ENCODE peak calls at places on chromosomes 3 and 15, in ten cellular contexts. One of them, this sample, is unnamed.

GRCh38 chr15:28887344-28888174 is 1.8 kb downstream of the APBA2 start:
- DNase-seq in fibroblast of the aortic adventitia: no peak
- DNase-seq in mucosa of descending colon: no peak
- DNase-seq in RWPE1: no peak
- DNase-seq in neural progenitor cell: no peak
- DNase-seq in gastrocnemius medialis: no peak
- DNase-seq in epithelial cell of proximal tubule: no peak
- DNase-seq in GM13977: no peak
- DNase-seq in A549: no peak
- DNase-seq in GM13976: no peak
- DNase-seq in this sample: no peak

GRCh38 chr3:160980740-160981139 is 124.4 kb downstream of the B3GALNT1 start:
- DNase-seq in fibroblast of the aortic adventitia: no peak
- DNase-seq in mucosa of descending colon: no peak
- DNase-seq in RWPE1: no peak
- DNase-seq in neural progenitor cell: no peak
- DNase-seq in gastrocnemius medialis: no peak
- DNase-seq in epithelial cell of proximal tubule: no peak
- DNase-seq in GM13977: peak; percentile 31
- DNase-seq in A549: no peak
- DNase-seq in GM13976: no peak
- DNase-seq in this sample: no peak

GRCh38 chr3:105904251-105904650 is 35.4 kb upstream of the CBLB start:
- DNase-seq in fibroblast of the aortic adventitia: peak; percentile 65
- DNase-seq in mucosa of descending colon: no peak
- DNase-seq in RWPE1: no peak
- DNase-seq in neural progenitor cell: no peak
- DNase-seq in gastrocnemius medialis: no peak
- DNase-seq in epithelial cell of proximal tubule: no peak
- DNase-seq in GM13977: no peak
- DNase-seq in A549: no peak
- DNase-seq in GM13976: no peak
- DNase-seq in this sample: no peak

GRCh38 chr3:139310474-139310933 is 33.3 kb upstream of the MRPS22 start:
- DNase-seq in fibroblast of the aortic adventitia: peak; percentile 87
- DNase-seq in mucosa of descending colon: no peak
- DNase-seq in RWPE1: peak; percentile 52
- DNase-seq in neural progenitor cell: no peak
- DNase-seq in gastrocnemius medialis: no peak
- DNase-seq in epithelial cell of proximal tubule: no peak
- DNase-seq in GM13977: no peak
- DNase-seq in A549: peak; percentile 32
- DNase-seq in GM13976: no peak
- DNase-seq in this sample: no peak

GRCh38 chr3:38168988-38169363 is 3.6 kb downstream of the OXSR1 start:
- DNase-seq in fibroblast of the aortic adventitia: no peak
- DNase-seq in mucosa of descending colon: no peak
- DNase-seq in RWPE1: no peak
- DNase-seq in neural progenitor cell: no peak
- DNase-seq in gastrocnemius medialis: no peak
- DNase-seq in epithelial cell of proximal tubule: no peak
- DNase-seq in GM13977: no peak
- DNase-seq in A549: no peak
- DNase-seq in GM13976: no peak
- DNase-seq in this sample: no peak

GRCh38 chr3:8938021-8938420 is 25.3 kb downstream of the RAD18 start:
- DNase-seq in fibroblast of the aortic adventitia: peak; percentile 67
- DNase-seq in mucosa of descending colon: no peak
- DNase-seq in RWPE1: no peak
- DNase-seq in neural progenitor cell: peak; percentile 12
- DNase-seq in gastrocnemius medialis: no peak
- DNase-seq in epithelial cell of proximal tubule: no peak
- DNase-seq in GM13977: no peak
- DNase-seq in A549: peak; percentile 53
- DNase-seq in GM13976: no peak
- DNase-seq in this sample: no peak

GRCh38 chr3:44339181-44339741 is 695 bp downstream of the TCAIM start:
- DNase-seq in fibroblast of the aortic adventitia: peak; percentile 16
- DNase-seq in mucosa of descending colon: peak; percentile 24
- DNase-seq in RWPE1: no peak
- DNase-seq in neural progenitor cell: no peak
- DNase-seq in gastrocnemius medialis: no peak
- DNase-seq in epithelial cell of proximal tubule: no peak
- DNase-seq in GM13977: no peak
- DNase-seq in A549: no peak
- DNase-seq in GM13976: no peak
- DNase-seq in this sample: no peak

GRCh38 chr15:49082960-49083359 is 36.7 kb upstream of the SECISBP2L start:
- DNase-seq in fibroblast of the aortic adventitia: peak; percentile 80
- DNase-seq in mucosa of descending colon: no peak
- DNase-seq in RWPE1: no peak
- DNase-seq in neural progenitor cell: no peak
- DNase-seq in gastrocnemius medialis: no peak
- DNase-seq in epithelial cell of proximal tubule: no peak
- DNase-seq in GM13977: no peak
- DNase-seq in A549: no peak
- DNase-seq in GM13976: no peak
- DNase-seq in this sample: no peak

GRCh38 chr15:20644026-20644425 is 102.4 kb upstream of the GOLGA6L6 start:
- DNase-seq in fibroblast of the aortic adventitia: no peak
- DNase-seq in mucosa of descending colon: no peak
- DNase-seq in RWPE1: no peak
- DNase-seq in neural progenitor cell: no peak
- DNase-seq in gastrocnemius medialis: no peak
- DNase-seq in epithelial cell of proximal tubule: no peak
- DNase-seq in GM13977: no peak
- DNase-seq in A549: no peak
- DNase-seq in GM13976: no peak
- DNase-seq in this sample: no peak

GRCh38 chr3:113695818-113696645 is at the start of gene USF3:
- DNase-seq in fibroblast of the aortic adventitia: peak; percentile 33
- DNase-seq in mucosa of descending colon: peak; percentile 82
- DNase-seq in RWPE1: peak; percentile 87
- DNase-seq in neural progenitor cell: no peak
- DNase-seq in gastrocnemius medialis: peak; percentile 73
- DNase-seq in epithelial cell of proximal tubule: no peak
- DNase-seq in GM13977: peak; percentile 96
- DNase-seq in A549: peak; percentile 61
- DNase-seq in GM13976: peak; percentile 93
- DNase-seq in this sample: peak; percentile 88

GRCh38 chr3:110731148-110731547 is 340.5 kb upstream of the NECTIN3 start:
- DNase-seq in fibroblast of the aortic adventitia: peak; percentile 34
- DNase-seq in mucosa of descending colon: no peak
- DNase-seq in RWPE1: no peak
- DNase-seq in neural progenitor cell: no peak
- DNase-seq in gastrocnemius medialis: no peak
- DNase-seq in epithelial cell of proximal tubule: no peak
- DNase-seq in GM13977: no peak
- DNase-seq in A549: no peak
- DNase-seq in GM13976: no peak
- DNase-seq in this sample: no peak

GRCh38 chr15:91480426-91480825 is 373.1 kb upstream of the SLCO3A1 start:
- DNase-seq in fibroblast of the aortic adventitia: no peak
- DNase-seq in mucosa of descending colon: no peak
- DNase-seq in RWPE1: no peak
- DNase-seq in neural progenitor cell: no peak
- DNase-seq in gastrocnemius medialis: no peak
- DNase-seq in epithelial cell of proximal tubule: no peak
- DNase-seq in GM13977: no peak
- DNase-seq in A549: no peak
- DNase-seq in GM13976: no peak
- DNase-seq in this sample: no peak

GRCh38 chr3:197807969-197808587 is 17.0 kb downstream of the LRCH3 start:
- DNase-seq in fibroblast of the aortic adventitia: no peak
- DNase-seq in mucosa of descending colon: no peak
- DNase-seq in RWPE1: no peak
- DNase-seq in neural progenitor cell: no peak
- DNase-seq in gastrocnemius medialis: no peak
- DNase-seq in epithelial cell of proximal tubule: no peak
- DNase-seq in GM13977: no peak
- DNase-seq in A549: no peak
- DNase-seq in GM13976: no peak
- DNase-seq in this sample: no peak

GRCh38 chr15:40161693-40162401 is 978 bp downstream of the BUB1B start:
- DNase-seq in fibroblast of the aortic adventitia: no peak
- DNase-seq in mucosa of descending colon: no peak
- DNase-seq in RWPE1: no peak
- DNase-seq in neural progenitor cell: no peak
- DNase-seq in gastrocnemius medialis: no peak
- DNase-seq in epithelial cell of proximal tubule: no peak
- DNase-seq in GM13977: no peak
- DNase-seq in A549: no peak
- DNase-seq in GM13976: no peak
- DNase-seq in this sample: no peak

GRCh38 chr15:85515212-85515611 is 134.8 kb downstream of the AKAP13 start:
- DNase-seq in fibroblast of the aortic adventitia: peak; percentile 51
- DNase-seq in mucosa of descending colon: no peak
- DNase-seq in RWPE1: no peak
- DNase-seq in neural progenitor cell: no peak
- DNase-seq in gastrocnemius medialis: no peak
- DNase-seq in epithelial cell of proximal tubule: no peak
- DNase-seq in GM13977: no peak
- DNase-seq in A549: no peak
- DNase-seq in GM13976: no peak
- DNase-seq in this sample: no peak

GRCh38 chr3:157738441-157738840 is 235.2 kb upstream of the VEPH1 start:
- DNase-seq in fibroblast of the aortic adventitia: no peak
- DNase-seq in mucosa of descending colon: no peak
- DNase-seq in RWPE1: no peak
- DNase-seq in neural progenitor cell: no peak
- DNase-seq in gastrocnemius medialis: no peak
- DNase-seq in epithelial cell of proximal tubule: no peak
- DNase-seq in GM13977: no peak
- DNase-seq in A549: no peak
- DNase-seq in GM13976: no peak
- DNase-seq in this sample: no peak

GRCh38 chr15:49421991-49422390 is 1.1 kb upstream of the FGF7 start:
- DNase-seq in fibroblast of the aortic adventitia: peak; percentile 86
- DNase-seq in mucosa of descending colon: peak; percentile 78
- DNase-seq in RWPE1: peak; percentile 23
- DNase-seq in neural progenitor cell: peak; percentile 67
- DNase-seq in gastrocnemius medialis: peak; percentile 20
- DNase-seq in epithelial cell of proximal tubule: peak; percentile 13
- DNase-seq in GM13977: peak; percentile 14
- DNase-seq in A549: peak; percentile 40
- DNase-seq in GM13976: peak; percentile 38
- DNase-seq in this sample: peak; percentile 41

GRCh38 chr3:50125541-50126286 is 29.4 kb upstream of the SEMA3F start:
- DNase-seq in fibroblast of the aortic adventitia: no peak
- DNase-seq in mucosa of descending colon: no peak
- DNase-seq in RWPE1: no peak
- DNase-seq in neural progenitor cell: peak; percentile 51
- DNase-seq in gastrocnemius medialis: peak; percentile 14
- DNase-seq in epithelial cell of proximal tubule: no peak
- DNase-seq in GM13977: no peak
- DNase-seq in A549: no peak
- DNase-seq in GM13976: no peak
- DNase-seq in this sample: no peak

GRCh38 chr3:178325330-178325729 is 210.9 kb upstream of the KCNMB2 start:
- DNase-seq in fibroblast of the aortic adventitia: peak; percentile 84
- DNase-seq in mucosa of descending colon: no peak
- DNase-seq in RWPE1: peak; percentile 5
- DNase-seq in neural progenitor cell: peak; percentile 6
- DNase-seq in gastrocnemius medialis: no peak
- DNase-seq in epithelial cell of proximal tubule: no peak
- DNase-seq in GM13977: no peak
- DNase-seq in A549: peak; percentile 3
- DNase-seq in GM13976: no peak
- DNase-seq in this sample: no peak
- TF ChIP-seq CTCF in fibroblast of the aortic adventitia: peak; percentile 50
- TF ChIP-seq CTCF in mucosa of descending colon: no peak
- TF ChIP-seq CTCF in RWPE1: peak; percentile 60
- TF ChIP-seq CTCF in neural progenitor cell: peak; percentile 39
- TF ChIP-seq CTCF in gastrocnemius medialis: peak; percentile 26
- TF ChIP-seq CTCF in epithelial cell of proximal tubule: no peak
- TF ChIP-seq CTCF in GM13977: no peak
- TF ChIP-seq CTCF in A549: peak; percentile 39
- TF ChIP-seq CTCF in GM13976: no peak
- TF ChIP-seq CTCF in this sample: peak; percentile 44

GRCh38 chr15:97014001-97014400 is 683.5 kb downstream of the NR2F2 start:
- DNase-seq in fibroblast of the aortic adventitia: no peak
- DNase-seq in mucosa of descending colon: no peak
- DNase-seq in RWPE1: no peak
- DNase-seq in neural progenitor cell: no peak
- DNase-seq in gastrocnemius medialis: no peak
- DNase-seq in epithelial cell of proximal tubule: no peak
- DNase-seq in GM13977: no peak
- DNase-seq in A549: no peak
- DNase-seq in GM13976: no peak
- DNase-seq in this sample: no peak

GRCh38 chr15:97009036-97009555 is 678.6 kb downstream of the NR2F2 start:
- DNase-seq in fibroblast of the aortic adventitia: no peak
- DNase-seq in mucosa of descending colon: no peak
- DNase-seq in RWPE1: no peak
- DNase-seq in neural progenitor cell: no peak
- DNase-seq in gastrocnemius medialis: no peak
- DNase-seq in epithelial cell of proximal tubule: no peak
- DNase-seq in GM13977: no peak
- DNase-seq in A549: no peak
- DNase-seq in GM13976: no peak
- DNase-seq in this sample: no peak

GRCh38 chr15:97012986-97013385 is 682.5 kb downstream of the NR2F2 start:
- DNase-seq in fibroblast of the aortic adventitia: no peak
- DNase-seq in mucosa of descending colon: no peak
- DNase-seq in RWPE1: no peak
- DNase-seq in neural progenitor cell: no peak
- DNase-seq in gastrocnemius medialis: no peak
- DNase-seq in epithelial cell of proximal tubule: no peak
- DNase-seq in GM13977: no peak
- DNase-seq in A549: no peak
- DNase-seq in GM13976: no peak
- DNase-seq in this sample: no peak

GRCh38 chr15:97013491-97013890 is 683.0 kb downstream of the NR2F2 start:
- DNase-seq in fibroblast of the aortic adventitia: no peak
- DNase-seq in mucosa of descending colon: no peak
- DNase-seq in RWPE1: no peak
- DNase-seq in neural progenitor cell: no peak
- DNase-seq in gastrocnemius medialis: no peak
- DNase-seq in epithelial cell of proximal tubule: no peak
- DNase-seq in GM13977: no peak
- DNase-seq in A549: no peak
- DNase-seq in GM13976: no peak
- DNase-seq in this sample: no peak
- TF ChIP-seq CTCF in fibroblast of the aortic adventitia: no peak
- TF ChIP-seq CTCF in mucosa of descending colon: no peak
- TF ChIP-seq CTCF in RWPE1: no peak
- TF ChIP-seq CTCF in neural progenitor cell: no peak
- TF ChIP-seq CTCF in gastrocnemius medialis: no peak
- TF ChIP-seq CTCF in epithelial cell of proximal tubule: no peak
- TF ChIP-seq CTCF in GM13977: no peak
- TF ChIP-seq CTCF in A549: no peak
- TF ChIP-seq CTCF in GM13976: no peak
- TF ChIP-seq CTCF in this sample: no peak

GRCh38 chr3:141998674-141999290 is 122.3 kb downstream of the ATP1B3 start:
- DNase-seq in fibroblast of the aortic adventitia: peak; percentile 42
- DNase-seq in mucosa of descending colon: no peak
- DNase-seq in RWPE1: peak; percentile 26
- DNase-seq in neural progenitor cell: no peak
- DNase-seq in gastrocnemius medialis: no peak
- DNase-seq in epithelial cell of proximal tubule: no peak
- DNase-seq in GM13977: no peak
- DNase-seq in A549: peak; percentile 14
- DNase-seq in GM13976: no peak
- DNase-seq in this sample: no peak
- TF ChIP-seq CTCF in fibroblast of the aortic adventitia: peak; percentile 32
- TF ChIP-seq CTCF in mucosa of descending colon: no peak
- TF ChIP-seq CTCF in RWPE1: peak; percentile 67
- TF ChIP-seq CTCF in neural progenitor cell: no peak
- TF ChIP-seq CTCF in gastrocnemius medialis: no peak
- TF ChIP-seq CTCF in epithelial cell of proximal tubule: peak; percentile 51
- TF ChIP-seq CTCF in GM13977: peak; percentile 34
- TF ChIP-seq CTCF in A549: peak; percentile 58
- TF ChIP-seq CTCF in GM13976: no peak
- TF ChIP-seq CTCF in this sample: no peak

GRCh38 chr3:148955544-148956346 is 35.6 kb upstream of the GYG1 start:
- DNase-seq in fibroblast of the aortic adventitia: peak; percentile 98
- DNase-seq in mucosa of descending colon: peak; percentile 81
- DNase-seq in RWPE1: peak; percentile 17
- DNase-seq in neural progenitor cell: peak; percentile 76
- DNase-seq in gastrocnemius medialis: peak; percentile 63
- DNase-seq in epithelial cell of proximal tubule: peak; percentile 90
- DNase-seq in GM13977: peak; percentile 16
- DNase-seq in A549: peak; percentile 72
- DNase-seq in GM13976: peak; percentile 18
- DNase-seq in this sample: peak; percentile 88
- TF ChIP-seq CTCF in fibroblast of the aortic adventitia: peak; percentile 70
- TF ChIP-seq CTCF in mucosa of descending colon: no peak
- TF ChIP-seq CTCF in RWPE1: peak; percentile 65
- TF ChIP-seq CTCF in neural progenitor cell: peak; percentile 62
- TF ChIP-seq CTCF in gastrocnemius medialis: peak; percentile 49
- TF ChIP-seq CTCF in epithelial cell of proximal tubule: peak; percentile 76
- TF ChIP-seq CTCF in GM13977: peak; percentile 59
- TF ChIP-seq CTCF in A549: peak; percentile 89
- TF ChIP-seq CTCF in GM13976: peak; percentile 35
- TF ChIP-seq CTCF in this sample: peak; percentile 59

This sample was measured in tibial artery.